ENCODE peak calls at places on chromosomes 12 and 14, in seven cellular contexts. G is left cardiac atrium; J is astrocyte of the spinal cord; T is stimulated activated CD8-positive, alpha-beta memory T cell treated with anti-CD3 and anti-CD28 coated beads, Interleukin-7, amount 100 ng/mL, for 4 hours; F is activated CD4-positive, alpha-beta T cell treated with anti-CD3 and anti-CD28 coated beads for 48 hours; V is left ventricle myocardium superior; K is neuronal stem cell. Y is an unnamed sample.

GRCh38 chr14:34837801-34838322 is 37.3 kb downstream of the BAZ1A start:
- DNase-seq in J (no peak), V (no peak), F (no peak), K (no peak), T (no peak), G (no peak), Y (no peak)

GRCh38 chr12:124411291-124411878 is 116.5 kb downstream of the RFLNA start:
- DNase-seq in J (peak), V (peak), T (no peak), G (peak), K (no peak), F (no peak), Y (no peak)

GRCh38 chr14:59321184-59321952 is 132.9 kb downstream of the DAAM1 start:
- DNase-seq in K (no peak), G (no peak), J (peak), V (no peak), F (no peak), T (no peak), Y (no peak)

GRCh38 chr12:16218934-16219718 is 58.4 kb downstream of the SLC15A5 start:
- DNase-seq in V (no peak), J (no peak), T (no peak), F (no peak), G (no peak), K (no peak), Y (no peak)

GRCh38 chr14:58784946-58785345 is 147.2 kb downstream of the DACT1 start:
- DNase-seq in G (no peak), J (no peak), V (no peak), K (no peak), F (no peak), T (no peak), Y (no peak)

GRCh38 chr12:119206348-119207075 is 27.8 kb downstream of the HSPB8 start:
- DNase-seq in K (peak), V (no peak), J (no peak), F (no peak), G (no peak), T (no peak), Y (no peak)

GRCh38 chr14:105257464-105257863 is 9.1 kb downstream of the BTBD6 start:
- DNase-seq in V (no peak), J (no peak), K (no peak), G (no peak), F (no peak), T (no peak), Y (peak)

GRCh38 chr14:75521415-75522199 is 662 bp upstream of the BATF start:
- DNase-seq in G (no peak), T (no peak), V (no peak), J (no peak), F (no peak), K (no peak), Y (no peak)

GRCh38 chr14:54796961-54797360 is 105.7 kb downstream of the GCH1 start:
- DNase-seq in G (no peak), T (no peak), J (peak), F (no peak), V (no peak), K (no peak), Y (no peak)

GRCh38 chr14:53929871-53930685 is 26.5 kb downstream of the BMP4 start:
- DNase-seq in V (no peak), J (no peak), G (no peak), F (peak), T (no peak), K (no peak), Y (no peak)

GRCh38 chr12:109191621-109192250 is 75.3 kb downstream of the ACACB start:
- DNase-seq in V (no peak), G (no peak), K (no peak), T (no peak), F (no peak), J (no peak), Y (no peak)

GRCh38 chr12:83145325-83145724 is 458.6 kb downstream of the TMTC2 start:
- DNase-seq in G (no peak), K (no peak), T (no peak), V (no peak), F (no peak), J (no peak), Y (no peak)

GRCh38 chr12:111426341-111427185 is 20.8 kb downstream of the SH2B3 start:
- DNase-seq in T (no peak), V (no peak), G (no peak), J (no peak), K (no peak), F (no peak), Y (no peak)

GRCh38 chr14:104870368-104871144 is 5.5 kb downstream of the CEP170B start:
- DNase-seq in G (no peak), J (no peak), V (peak), F (peak), K (no peak), T (no peak), Y (peak)

GRCh38 chr12:111757361-111758119 is 9.2 kb upstream of the ALDH2 start:
- DNase-seq in J (peak), V (peak), F (no peak), T (no peak), G (peak), K (no peak), Y (no peak)

GRCh38 chr12:57211791-57212700 is 4.5 kb upstream of the NXPH4 start:
- DNase-seq in J (no peak), T (no peak), K (no peak), G (no peak), V (peak), F (no peak), Y (no peak)

GRCh38 chr12:130704606-130705005 is 11.5 kb downstream of the RIMBP2 start:
- DNase-seq in F (no peak), G (no peak), K (no peak), J (no peak), T (no peak), V (no peak), Y (no peak)

Y was measured in CD4-positive, alpha-beta memory T cell.